ENCODE peak calls at places on chromosomes 3 and 15, in nine cellular contexts. I, G, V, Y, B, L, P, M and N are unnamed samples.

GRCh38 chr3:193301441-193301840 is 60.4 kb downstream of the PLAAT1 start:
- DNase-seq in I (no peak), G (no peak), V (no peak), Y (no peak), B (no peak), L (no peak), P (no peak), M (peak; percentile 12), N (no peak)

GRCh38 chr3:133821767-133822638 is 16.4 kb downstream of the SRPRB start:
- DNase-seq in I (no peak), G (no peak), V (peak; percentile 16), Y (no peak), B (no peak), L (peak; percentile 35), P (no peak), M (peak; percentile 70), N (no peak)

GRCh38 chr3:10917176-10917575 is 75.4 kb upstream of the SLC6A1 start:
- DNase-seq in I (no peak), G (no peak), V (no peak), Y (no peak), B (no peak), L (no peak), P (no peak), M (no peak), N (no peak)

GRCh38 chr3:115790759-115791158 is 167.4 kb downstream of the GAP43 start:
- DNase-seq in I (peak; percentile 96), G (no peak), V (no peak), Y (no peak), B (no peak), L (no peak), P (no peak), M (peak; percentile 90), N (no peak)

GRCh38 chr3:168250415-168250861 is 154.7 kb upstream of the GOLIM4 start:
- DNase-seq in I (no peak), G (no peak), V (peak; percentile 29), Y (no peak), B (no peak), L (no peak), P (no peak), M (peak; percentile 3), N (no peak)

GRCh38 chr3:13364602-13365271 is 55.4 kb downstream of the NUP210 start:
- DNase-seq in I (no peak), G (no peak), V (no peak), Y (no peak), B (no peak), L (no peak), P (no peak), M (no peak), N (no peak)

GRCh38 chr15:73912030-73912596 is 14.1 kb upstream of the LOXL1 start:
- DNase-seq in I (no peak), G (no peak), V (no peak), Y (no peak), B (no peak), L (no peak), P (no peak), M (no peak), N (no peak)

GRCh38 chr3:145936986-145937385 is 224.0 kb downstream of the PLOD2 start:
- DNase-seq in I (no peak), G (no peak), V (no peak), Y (no peak), B (no peak), L (no peak), P (no peak), M (no peak), N (no peak)

GRCh38 chr15:40379853-40380252 is 2.7 kb upstream of the KNSTRN start:
- DNase-seq in I (peak; percentile 77), G (no peak), V (no peak), Y (no peak), B (peak; percentile 91), L (no peak), P (no peak), M (peak; percentile 98), N (no peak)

GRCh38 chr3:15633766-15634588 is 32.4 kb downstream of the BTD start:
- DNase-seq in I (peak; percentile 34), G (no peak), V (no peak), Y (no peak), B (no peak), L (no peak), P (no peak), M (no peak), N (no peak)

GRCh38 chr3:112013058-112013783 is 14.5 kb downstream of the TAGLN3 start:
- DNase-seq in I (peak; percentile 79), G (no peak), V (peak; percentile 80), Y (peak; percentile 67), B (peak; percentile 56), L (peak; percentile 49), P (peak; percentile 74), M (peak; percentile 85), N (peak; percentile 60)

GRCh38 chr3:184440161-184440560 is 60.3 kb downstream of the CHRD start:
- DNase-seq in I (no peak), G (no peak), V (no peak), Y (no peak), B (no peak), L (no peak), P (no peak), M (no peak), N (no peak)

DNA sequence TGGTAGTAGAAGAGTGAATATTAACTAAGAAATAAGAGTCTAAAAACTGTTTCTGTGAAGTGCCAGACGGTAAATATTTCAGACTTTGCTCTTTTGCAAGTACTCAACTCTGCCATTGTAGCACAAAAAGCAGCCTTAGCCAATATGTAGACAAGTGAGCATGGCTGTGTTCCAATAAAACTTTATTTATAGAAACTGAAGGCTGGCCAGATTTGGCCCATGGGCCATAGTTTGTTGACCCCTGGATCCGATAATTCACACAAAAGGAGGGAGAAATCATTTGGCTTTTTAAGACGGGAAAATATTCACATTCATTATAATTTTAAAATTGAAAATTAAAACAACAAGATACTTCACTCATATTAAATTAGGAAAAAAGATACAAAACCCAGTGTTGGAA is 15.4 kb downstream of the EID1 start:
- DNase-seq in I (no peak), G (no peak), V (no peak), Y (no peak), B (no peak), L (no peak), P (no peak), M (no peak), N (no peak)
- H3K27ac ChIP-seq in I (no peak overlapping the region), G (no peak overlapping the region), V (no peak overlapping the region), Y (no peak overlapping the region), B (no peak overlapping the region), L (no peak overlapping the region), P (no peak overlapping the region), M (no peak overlapping the region), N (no peak overlapping the region)

DNA sequence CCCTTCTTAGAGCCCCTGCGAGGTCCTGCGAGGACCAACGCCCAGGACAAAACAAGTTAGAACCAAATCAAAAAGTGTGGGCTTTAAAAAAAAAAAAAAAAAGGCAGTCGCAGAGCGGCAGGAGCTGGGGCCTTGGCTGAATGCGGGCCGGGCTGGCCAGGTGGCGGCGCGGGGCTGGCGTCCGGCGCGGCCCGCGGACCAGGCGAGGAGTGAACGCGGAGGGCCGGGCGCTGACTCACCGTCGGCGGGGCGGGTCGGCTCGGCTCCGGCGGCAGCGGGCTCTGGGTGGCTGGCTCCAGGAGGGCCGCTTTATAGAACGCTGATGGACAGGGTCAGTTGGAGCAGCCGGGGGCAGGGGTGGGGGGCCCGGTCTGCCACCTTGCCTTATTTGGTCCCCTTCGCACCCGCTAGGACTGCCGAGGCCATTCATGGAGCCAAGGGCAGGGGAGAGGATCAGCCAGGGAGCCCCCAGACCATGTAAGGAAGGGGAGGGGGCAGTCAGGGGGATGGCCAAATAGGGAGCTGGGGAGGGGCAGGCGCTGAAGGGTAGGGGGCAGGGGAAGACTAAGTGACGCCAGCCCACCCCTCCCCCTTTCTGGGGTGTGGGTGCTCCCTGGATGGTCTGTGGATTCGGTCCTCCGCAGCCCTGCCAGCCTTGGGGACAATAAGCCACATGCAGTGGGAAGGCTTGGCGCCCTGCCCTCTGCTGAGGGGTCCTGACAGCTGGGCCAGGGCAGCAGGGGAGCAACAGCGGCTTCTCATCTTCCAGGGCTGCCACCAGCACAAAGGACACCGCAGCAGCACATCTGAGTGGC is at the start of gene ACTC1:
- DNase-seq in I (peak; percentile 21), G (no peak), V (peak; percentile 74), Y (peak; percentile 82), B (no peak), L (peak; percentile 31), P (peak; percentile 83), M (peak; percentile 55), N (no peak)
- H3K27ac ChIP-seq in I (peak within 1 kb of the TSS; percentile 50), G (no peak within 1 kb of the TSS), V (no peak within 1 kb of the TSS), Y (no peak within 1 kb of the TSS), B (no peak within 1 kb of the TSS), L (no peak within 1 kb of the TSS), P (peak within 1 kb of the TSS; percentile 69), M (peak within 1 kb of the TSS; percentile 100), N (no peak within 1 kb of the TSS)

GRCh38 chr3:35422826-35423601 is 216.3 kb upstream of the ARPP21 start:
- DNase-seq in I (no peak), G (no peak), V (no peak), Y (no peak), B (no peak), L (no peak), P (no peak), M (peak; percentile 10), N (peak; percentile 2)
- H3K27ac ChIP-seq in I (no peak overlapping the region), G (no peak overlapping the region), V (no peak overlapping the region), Y (no peak overlapping the region), B (no peak overlapping the region), L (no peak overlapping the region), P (no peak overlapping the region), M (no peak overlapping the region), N (peak overlapping the region; percentile 19)

GRCh38 chr15:68354923-68355322 is 77.0 kb downstream of the ITGA11 start:
- DNase-seq in I (peak; percentile 73), G (no peak), V (no peak), Y (no peak), B (no peak), L (no peak), P (no peak), M (peak; percentile 71), N (no peak)

GRCh38 chr15:68352401-68353062 is 75.0 kb downstream of the FEM1B start:
- DNase-seq in I (peak; percentile 89), G (no peak), V (no peak), Y (no peak), B (no peak), L (no peak), P (no peak), M (peak; percentile 85), N (peak; percentile 50)

GRCh38 chr15:68354268-68354667 is 76.7 kb downstream of the FEM1B start:
- DNase-seq in I (no peak), G (no peak), V (no peak), Y (no peak), B (no peak), L (no peak), P (no peak), M (no peak), N (no peak)

GRCh38 chr15:68356778-68357177 is 75.2 kb downstream of the ITGA11 start:
- DNase-seq in I (no peak), G (no peak), V (no peak), Y (no peak), B (no peak), L (no peak), P (no peak), M (no peak), N (no peak)

DNA sequence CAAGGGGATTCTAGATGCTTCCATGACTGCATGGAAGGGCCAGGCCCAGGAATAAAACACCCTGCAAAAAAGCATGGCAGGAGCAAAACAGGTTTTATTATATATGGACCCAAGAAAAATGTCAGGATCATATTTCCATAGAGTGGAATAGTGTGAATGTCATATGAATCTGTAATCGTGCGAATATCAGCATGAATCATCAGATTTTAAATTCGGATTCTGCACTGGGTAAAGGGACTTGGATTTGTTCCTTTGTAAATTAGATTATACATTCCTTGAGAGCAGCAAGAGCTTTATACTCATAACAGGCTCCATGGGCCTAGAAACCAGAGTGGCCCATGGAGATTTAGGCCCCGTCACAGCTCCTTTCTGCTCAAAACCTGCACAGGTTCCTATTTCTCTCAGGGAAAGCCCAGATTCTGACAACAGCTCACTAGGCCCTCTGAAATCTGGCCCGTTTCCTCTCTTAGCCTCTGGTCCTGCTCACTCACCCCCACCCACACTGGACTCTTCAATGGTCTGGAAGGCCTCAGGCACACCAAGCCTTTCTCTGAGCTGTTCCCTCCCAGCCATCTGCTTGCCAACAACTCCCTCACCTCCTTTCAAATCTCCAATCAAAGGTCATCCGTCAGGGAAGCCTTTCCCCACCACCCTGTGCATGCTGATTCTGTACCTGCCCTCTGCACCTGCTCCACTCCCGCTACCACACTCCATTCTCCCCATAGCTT is 76.0 kb downstream of the FEM1B start:
- DNase-seq in I (no peak), G (no peak), V (no peak), Y (no peak), B (no peak), L (no peak), P (no peak), M (no peak), N (no peak)
- H3K27ac ChIP-seq in I (peak overlapping the region; percentile 75), G (no peak overlapping the region), V (no peak overlapping the region), Y (no peak overlapping the region), B (no peak overlapping the region), L (no peak overlapping the region), P (peak overlapping the region; percentile 37), M (no peak overlapping the region), N (no peak overlapping the region)